ENCODE peak calls at places on chromosomes 6 and 20, in eight cellular contexts. T is activated naive CD8-positive, alpha-beta T cell treated with anti-CD3 and anti-CD28 coated beads, Interleukin-2, amount 50 U/mL, for 24 hours; U is KBM-7; M is IMR-90; P is T-cell; Z is NCI-H345; I is NCI-H1417; B is occipital lobe. O is an unnamed sample.

GRCh38 chr6:33585403-33586107 is 5.5 kb upstream of the BAK1 start:
- DNase-seq in T (peak), U (peak), M (peak), P (peak), Z (peak), I (peak), B (peak), O (peak)

GRCh38 chr6:144931172-144932035 is 646.3 kb downstream of the UTRN start:
- DNase-seq in T (peak), U (peak), M (peak), P (no peak), Z (peak), I (peak), B (no peak), O (peak)

GRCh38 chr6:81625216-81625615 is 127.3 kb downstream of the TENT5A start:
- DNase-seq in T (no peak), U (no peak), M (peak), P (no peak), Z (no peak), I (no peak), B (no peak), O (no peak)

GRCh38 chr20:1946762-1947534 is 46.9 kb downstream of the PDYN start:
- DNase-seq in T (no peak), U (no peak), M (peak), P (no peak), Z (no peak), I (no peak), B (no peak), O (no peak)

GRCh38 chr20:8434326-8434876 is 302.3 kb downstream of the PLCB1 start:
- DNase-seq in T (no peak), U (no peak), M (no peak), P (no peak), Z (no peak), I (no peak), B (no peak), O (no peak)

GRCh38 chr6:3252369-3252768 is 6.4 kb upstream of the PSMG4 start:
- DNase-seq in T (no peak), U (no peak), M (no peak), P (no peak), Z (no peak), I (no peak), B (no peak), O (no peak)

GRCh38 chr6:155549928-155550327 is 94.3 kb upstream of the NOX3 start:
- DNase-seq in T (no peak), U (no peak), M (no peak), P (no peak), Z (no peak), I (no peak), B (no peak), O (no peak)

GRCh38 chr6:118853408-118853807 is 40.5 kb upstream of the ASF1A start:
- DNase-seq in T (no peak), U (no peak), M (no peak), P (no peak), Z (no peak), I (no peak), B (no peak), O (no peak)

GRCh38 chr20:6692566-6693168 is 74.8 kb upstream of the BMP2 start:
- DNase-seq in T (no peak), U (no peak), M (no peak), P (no peak), Z (no peak), I (peak), B (no peak), O (no peak)

GRCh38 chr6:142943746-142944125 is 1.2 kb downstream of the HIVEP2 start:
- DNase-seq in T (peak), U (peak), M (peak), P (peak), Z (no peak), I (no peak), B (peak), O (peak)

GRCh38 chr20:56608376-56608775 is 20.7 kb upstream of the TFAP2C start:
- DNase-seq in T (no peak), U (no peak), M (no peak), P (no peak), Z (no peak), I (no peak), B (no peak), O (no peak)

GRCh38 chr20:44572551-44573500 is 9.6 kb upstream of the PKIG start:
- DNase-seq in T (no peak), U (no peak), M (peak), P (no peak), Z (no peak), I (no peak), B (peak), O (peak)

GRCh38 chr20:25310268-25310920 is 62.5 kb downstream of the PYGB start:
- DNase-seq in T (peak), U (peak), M (peak), P (no peak), Z (peak), I (peak), B (peak), O (peak)

GRCh38 chr6:34182751-34183531 is 37.1 kb upstream of the GRM4 start:
- DNase-seq in T (peak), U (peak), M (no peak), P (peak), Z (no peak), I (no peak), B (no peak), O (peak)

GRCh38 chr6:135675862-135676261 is 175.6 kb upstream of the PDE7B start:
- DNase-seq in T (peak), U (peak), M (peak), P (peak), Z (peak), I (peak), B (no peak), O (peak)

GRCh38 chr6:139452176-139452876 is 77.9 kb upstream of the CITED2 start:
- DNase-seq in T (no peak), U (peak), M (peak), P (no peak), Z (no peak), I (no peak), B (no peak), O (no peak)

GRCh38 chr20:57902478-57902877 is 192.7 kb upstream of the PMEPA1 start:
- DNase-seq in T (no peak), U (no peak), M (peak), P (no peak), Z (no peak), I (no peak), B (no peak), O (peak)

GRCh38 chr6:100472674-100473073 is 8.0 kb upstream of the SIM1 start:
- DNase-seq in T (no peak), U (no peak), M (peak), P (no peak), Z (no peak), I (peak), B (no peak), O (peak)

O was measured in OCI-M1.